ENCODE peak calls at places on chromosome 22, in four cellular contexts. N is coronary artery, V is type B pancreatic cell, I is left ventricle myocardium inferior. A is an unnamed sample.

GRCh38 chr22:49425356-49425755 is 402.3 kb downstream of the BRD1 start:
- DNase-seq in I (no peak), N (no peak), V (peak), A (no peak)

GRCh38 chr22:29269230-29269604 is 1.1 kb downstream of the EWSR1 start:
- DNase-seq in I (no peak), N (no peak), V (no peak), A (no peak)

GRCh38 chr22:39839917-39840510 is 53.5 kb downstream of the ENTHD1 start:
- DNase-seq in V (no peak), N (no peak), I (no peak), A (no peak)

GRCh38 chr22:40691532-40691931 is 12.2 kb downstream of the MCHR1 start:
- DNase-seq in N (no peak), V (no peak), I (no peak), A (no peak)

GRCh38 chr22:48299801-48300200 is 1527.9 kb downstream of the BRD1 start:
- DNase-seq in N (no peak), V (no peak), I (no peak), A (no peak)

GRCh38 chr22:31650391-31650790 is 11.6 kb downstream of the PISD start:
- DNase-seq in I (no peak), N (no peak), V (no peak), A (no peak)

GRCh38 chr22:47681766-47682165 is 919.3 kb downstream of the TBC1D22A start:
- DNase-seq in I (no peak), V (peak), N (no peak), A (no peak)

GRCh38 chr22:20792966-20793332 is 19.0 kb downstream of the SERPIND1 start:
- DNase-seq in V (no peak), N (no peak), I (no peak), A (no peak)

GRCh38 chr22:36221799-36222751 is 17.3 kb downstream of the APOL2 start:
- DNase-seq in I (no peak), N (peak), V (no peak), A (peak)

GRCh38 chr22:30565341-30565740 is 9.1 kb downstream of the GAL3ST1 start:
- DNase-seq in I (no peak), N (no peak), V (no peak), A (no peak)

GRCh38 chr22:42265321-42265720 is 5.1 kb downstream of the TCF20 start:
- DNase-seq in V (no peak), N (no peak), I (no peak), A (no peak)
- TF ChIP-seq CTCF in V (no peak), N (no peak), I (no peak), A (no peak)

GRCh38 chr22:37831472-37831871 is 8.3 kb downstream of the GALR3 start:
- DNase-seq in V (no peak), N (no peak), I (no peak), A (no peak)

GRCh38 chr22:37830093-37830842 is 7.1 kb downstream of the GALR3 start:
- DNase-seq in N (no peak), V (no peak), I (no peak), A (no peak)

GRCh38 chr22:37824674-37825641 is 1.8 kb downstream of the GALR3 start:
- DNase-seq in N (no peak), V (no peak), I (no peak), A (no peak)

GRCh38 chr22:37823134-37823985 is at the start of gene GALR3:
- DNase-seq in I (no peak), V (no peak), N (no peak), A (no peak)

GRCh38 chr22:37827056-37827455 is 3.9 kb downstream of the GALR3 start:
- DNase-seq in V (no peak), I (peak), N (no peak), A (no peak)
- TF ChIP-seq CTCF in V (no peak), I (no peak), N (no peak), A (no peak)

DNA sequence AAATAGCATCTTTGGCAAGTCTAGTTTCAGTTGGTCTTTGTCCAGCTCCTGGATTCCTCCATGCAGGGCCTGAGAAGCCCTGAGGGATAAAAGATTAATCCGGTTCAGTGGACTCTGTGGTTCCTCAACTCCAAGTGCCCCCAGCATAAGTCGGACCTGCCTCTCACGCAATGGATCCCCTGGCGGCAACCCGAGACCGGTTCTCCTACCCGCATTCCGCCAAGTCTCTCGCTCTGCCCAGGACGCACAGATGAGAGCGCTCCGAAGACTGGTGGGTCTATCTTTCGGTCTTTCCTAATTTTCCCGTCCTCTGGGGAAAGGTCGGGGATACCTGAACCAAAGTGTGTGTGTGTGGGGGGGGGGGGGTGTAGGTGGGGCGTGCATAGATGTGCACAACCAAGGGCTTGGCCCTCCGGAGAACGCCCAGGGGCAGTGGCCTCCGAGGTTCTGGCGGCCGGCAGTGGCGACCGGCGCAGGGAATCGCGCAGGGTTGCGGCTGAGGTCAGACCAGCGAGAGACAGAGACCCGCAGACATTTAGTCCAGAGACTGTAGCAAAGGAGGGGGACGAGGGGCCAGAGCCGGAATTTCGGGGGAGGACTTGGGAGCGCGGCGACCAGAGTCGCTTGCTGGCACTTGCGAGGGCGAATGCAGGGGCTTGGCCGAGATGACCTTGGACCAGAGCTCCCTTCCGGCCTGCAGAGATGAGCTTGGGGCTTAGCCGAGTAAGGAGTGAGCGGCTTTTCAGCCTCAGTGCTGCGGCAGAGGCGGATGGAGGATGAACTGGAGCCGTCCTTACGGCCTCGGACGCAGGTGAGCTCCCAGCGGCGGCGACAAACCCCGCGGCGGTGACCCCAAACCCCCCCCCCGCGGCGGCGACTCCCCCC is 712 bp upstream of the SLC2A11 start:
- DNase-seq in V (peak), I (no peak), N (no peak), A (peak)
- TF ChIP-seq CTCF in V (peak), I (peak), N (no peak), A (no peak)

GRCh38 chr22:24937114-24937513 is 9.4 kb downstream of the LHFPL7 start:
- DNase-seq in N (no peak), I (no peak), V (no peak), A (no peak)
- TF ChIP-seq CTCF in N (no peak), I (peak), V (peak), A (peak)

DNA sequence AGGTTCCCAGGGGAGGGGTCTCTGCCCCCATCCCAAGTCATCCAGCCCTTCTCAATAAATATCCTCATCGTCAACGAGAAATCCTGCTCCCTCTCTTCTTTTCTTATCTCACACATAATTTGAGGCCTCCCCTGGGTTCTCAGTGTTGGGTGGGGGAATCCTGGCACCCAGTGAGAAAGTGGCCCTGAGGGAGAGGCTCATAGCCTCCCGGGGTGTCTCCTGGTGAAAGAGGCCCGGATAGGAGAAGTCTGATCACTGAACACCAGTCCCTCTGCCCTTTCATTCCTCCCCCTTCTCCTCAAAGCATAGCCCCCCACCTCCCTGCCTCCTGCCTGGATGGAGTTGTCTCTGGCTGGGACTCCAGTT is 35.3 kb downstream of the IGLL5 start:
- DNase-seq in N (no peak), I (no peak), V (no peak), A (no peak)
- TF ChIP-seq CTCF in N (no peak), I (no peak), V (no peak), A (no peak)